ENCODE peak calls at places on chromosomes 3 and 15, in six cellular contexts. F is HCT116, B is HepG2, N is H1, W is K562, P is GM12878. T is an unnamed sample.

GRCh38 chr3:107740992-107741896 is 218.5 kb downstream of the BBX start:
- DNase-seq in B (peak), P (no peak), N (no peak), W (no peak), F (no peak), T (no peak)

GRCh38 chr15:94229591-94230365 is 1.6 kb upstream of the MCTP2 start:
- DNase-seq in P (peak), F (no peak), B (no peak), N (no peak), W (no peak), T (no peak)

GRCh38 chr3:178350763-178351162 is 185.5 kb upstream of the KCNMB2 start:
- DNase-seq in B (no peak), W (no peak), N (no peak), F (no peak), P (no peak), T (no peak)

GRCh38 chr15:67063689-67064606 is 1.5 kb upstream of the SMAD3 start:
- DNase-seq in W (peak), B (peak), F (peak), P (no peak), N (peak), T (no peak)

GRCh38 chr15:78364233-78364632 is 24.1 kb downstream of the CRABP1 start:
- DNase-seq in B (no peak), W (no peak), F (no peak), N (no peak), P (no peak), T (no peak)

GRCh38 chr15:26095710-26096330 is 232.7 kb upstream of the ATP10A start:
- DNase-seq in P (no peak), B (no peak), W (no peak), F (no peak), N (peak), T (no peak)

GRCh38 chr3:55968331-55968730 is 481.2 kb upstream of the WNT5A start:
- DNase-seq in W (no peak), P (no peak), B (no peak), F (no peak), N (no peak), T (no peak)

GRCh38 chr3:11154036-11154952 is at the start of gene HRH1:
- DNase-seq in P (no peak), W (peak), B (no peak), N (no peak), F (no peak), T (no peak)

GRCh38 chr15:29567336-29567735 is 254.9 kb downstream of the TJP1 start:
- DNase-seq in F (no peak), P (no peak), B (no peak), N (no peak), W (no peak), T (no peak)

GRCh38 chr3:72887723-72888545 is at the start of gene GXYLT2:
- DNase-seq in P (no peak), F (no peak), W (peak), B (peak), N (peak), T (no peak)

GRCh38 chr3:173799073-173799830 is 401.7 kb downstream of the NLGN1 start:
- DNase-seq in N (no peak), P (no peak), F (no peak), B (no peak), W (no peak), T (peak)

GRCh38 chr3:94716326-94717018 is 653.6 kb downstream of the NSUN3 start:
- DNase-seq in W (no peak), N (no peak), P (no peak), F (no peak), B (peak), T (no peak)

GRCh38 chr3:14687360-14687759 is 12.4 kb downstream of the C3orf20 start:
- DNase-seq in F (no peak), P (no peak), W (no peak), B (no peak), N (no peak), T (no peak)

GRCh38 chr15:68487087-68487843 is 55.3 kb upstream of the ITGA11 start:
- DNase-seq in B (no peak), N (no peak), W (no peak), P (no peak), F (no peak), T (no peak)

GRCh38 chr3:550481-550880 is 353.9 kb downstream of the CHL1 start:
- DNase-seq in W (no peak), F (no peak), B (no peak), P (no peak), N (no peak), T (no peak)

GRCh38 chr3:119580148-119580760 is 962 bp downstream of the ADPRH start:
- DNase-seq in N (no peak), F (no peak), P (no peak), W (no peak), B (no peak), T (no peak)

GRCh38 chr3:76566211-76566534 is 473.7 kb upstream of the ROBO2 start:
- DNase-seq in N (no peak), B (no peak), W (no peak), P (no peak), F (no peak), T (no peak)

GRCh38 chr15:83436513-83437158 is 10.5 kb upstream of the SH3GL3 start:
- DNase-seq in P (no peak), W (peak), B (peak), F (peak), N (no peak), T (no peak)

GRCh38 chr15:89666858-89667705 is 11.8 kb upstream of the KIF7 start:
- DNase-seq in P (no peak), N (no peak), W (no peak), B (no peak), F (no peak), T (no peak)

GRCh38 chr15:59668571-59668970 is 11.3 kb upstream of the GTF2A2 start:
- DNase-seq in F (no peak), N (no peak), P (no peak), B (no peak), W (no peak), T (no peak)

GRCh38 chr15:101522091-101522490 is 32.6 kb upstream of the PCSK6 start:
- DNase-seq in F (no peak), W (no peak), B (no peak), P (no peak), N (no peak), T (no peak)

GRCh38 chr3:171044828-171045793 is 18.6 kb upstream of the SLC2A2 start:
- DNase-seq in N (no peak), B (peak), W (no peak), F (no peak), P (no peak), T (no peak)

GRCh38 chr15:57018151-57018550 is 99.7 kb downstream of the TCF12 start:
- DNase-seq in F (no peak), B (no peak), P (no peak), W (no peak), N (no peak), T (no peak)

GRCh38 chr3:195768831-195769303 is 42.9 kb downstream of the MUC4 start:
- DNase-seq in B (no peak), W (peak), N (no peak), P (no peak), F (no peak), T (no peak)

GRCh38 chr3:164779816-164780215 is 298.5 kb downstream of the SI start:
- DNase-seq in N (no peak), B (no peak), W (no peak), P (no peak), F (no peak), T (no peak)

GRCh38 chr15:70447927-70448698 is 315.2 kb downstream of the UACA start:
- DNase-seq in P (no peak), N (no peak), W (peak), F (no peak), B (no peak), T (no peak)

GRCh38 chr15:29093696-29094343 is 175.8 kb downstream of the NSMCE3 start:
- DNase-seq in B (no peak), F (no peak), N (no peak), W (no peak), P (no peak), T (no peak)

GRCh38 chr3:97952280-97952679 is 20.0 kb downstream of the RIOX2 start:
- DNase-seq in W (no peak), P (no peak), F (no peak), N (no peak), B (no peak), T (no peak)
- TF ChIP-seq POLR2AphosphoS5 in W (no peak), P (no peak), F (no peak), N (no peak), B (no peak), T (no peak)

GRCh38 chr3:129014793-129015345 is 13.8 kb downstream of the EFCC1 start:
- DNase-seq in W (no peak), P (no peak), B (no peak), F (no peak), N (no peak), T (no peak)
- H3K9ac ChIP-seq in W (peak), P (no peak), B (no peak), F (no peak), N (no peak), T (no peak)

GRCh38 chr3:115784739-115785571 is 161.6 kb downstream of the GAP43 start:
- DNase-seq in W (no peak), B (no peak), N (no peak), P (no peak), F (no peak), T (no peak)
- TF ChIP-seq EZH2 in W (no peak), B (no peak), N (no peak), P (no peak), F (no peak), T (no peak)

GRCh38 chr15:64156652-64157331 is 5.3 kb downstream of the SNX22 start:
- DNase-seq in B (no peak), F (no peak), W (no peak), N (no peak), P (no peak), T (no peak)

GRCh38 chr15:64155802-64156651 is 4.5 kb downstream of the SNX22 start:
- DNase-seq in W (no peak), P (no peak), B (no peak), F (no peak), N (no peak), T (no peak)

GRCh38 chr15:64152507-64153387 is 1.2 kb downstream of the SNX22 start:
- DNase-seq in B (no peak), W (no peak), N (no peak), P (no peak), F (no peak), T (no peak)

GRCh38 chr15:64151727-64152506 is at the start of gene SNX22:
- DNase-seq in P (no peak), N (no peak), F (no peak), W (no peak), B (no peak), T (no peak)

GRCh38 chr15:64153480-64154367 is 2.2 kb downstream of the SNX22 start:
- DNase-seq in P (peak), W (peak), N (peak), F (peak), B (peak), T (peak)
- TF ChIP-seq POLR2AphosphoS5 in P (peak), W (no peak), N (peak), F (peak), B (no peak), T (peak)

DNA sequence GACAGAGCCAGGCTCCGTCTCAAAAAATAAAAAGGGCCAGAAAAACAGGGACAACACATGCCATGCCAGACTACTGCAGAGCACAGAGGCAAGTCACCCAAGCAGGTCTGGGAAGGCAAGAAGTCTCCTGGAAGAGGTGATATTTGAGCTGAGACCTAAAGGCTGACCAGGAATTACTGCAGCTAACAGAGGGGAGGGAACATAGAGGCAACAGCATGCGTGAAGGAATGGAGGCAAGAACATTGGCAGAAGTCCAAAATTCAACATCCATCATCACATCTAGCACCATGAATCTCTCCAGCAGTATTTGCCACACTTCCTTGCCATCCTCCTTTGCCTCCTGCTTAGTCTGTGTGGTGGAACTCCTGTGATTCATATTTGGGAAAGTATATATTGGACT is 916 bp upstream of the TSEN2 start:
- DNase-seq in F (no peak), W (no peak), P (no peak), N (no peak), B (no peak), T (no peak)
- H3K9ac ChIP-seq in F (peak), W (peak), P (no peak), N (no peak), B (peak), T (no peak)

DNA sequence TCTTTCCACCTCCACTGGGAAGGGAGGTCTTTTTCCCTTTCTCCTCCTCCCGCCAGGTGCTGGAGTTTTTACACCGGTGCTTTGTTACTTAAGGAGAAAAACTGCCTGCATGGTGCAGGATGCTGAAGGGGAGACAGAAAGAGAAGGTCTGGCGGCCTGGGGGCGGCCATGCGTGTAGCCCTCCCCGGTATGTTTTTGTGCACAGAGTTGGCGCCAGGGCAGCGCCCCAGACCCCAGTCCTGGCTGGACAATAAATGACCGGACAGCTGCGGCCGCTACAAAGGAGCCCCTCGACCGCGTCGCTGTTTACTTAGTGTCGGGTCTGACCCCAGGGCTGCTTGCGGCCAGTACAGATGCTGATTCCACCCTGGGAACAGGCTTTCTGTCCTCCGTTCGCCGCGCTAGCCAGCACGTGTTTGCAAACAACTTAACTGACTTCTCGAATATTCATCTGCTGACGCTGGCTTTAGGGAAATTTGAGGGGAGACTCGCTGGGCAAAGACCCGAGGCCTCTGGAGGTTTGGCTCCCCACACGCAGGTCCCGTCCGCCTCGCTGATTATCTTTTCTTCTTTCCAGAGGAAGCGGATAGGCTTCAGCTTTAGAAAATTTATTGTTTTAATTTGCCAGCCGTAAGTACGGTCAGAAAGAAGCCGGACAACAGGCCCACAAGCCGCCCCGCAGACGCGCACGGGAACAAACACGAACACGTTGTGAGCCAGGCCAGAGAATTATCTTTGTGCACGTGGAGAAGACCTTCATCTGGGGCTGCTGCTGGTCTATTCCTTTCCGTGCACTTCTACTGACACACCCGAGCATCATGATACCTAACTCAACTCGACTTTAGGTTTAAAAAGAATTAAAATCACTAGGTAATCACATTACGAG is 46.9 kb downstream of the ZIC4 start:
- DNase-seq in P (no peak), W (no peak), F (no peak), B (no peak), N (no peak), T (no peak)
- TF ChIP-seq EZH2 in P (no peak), W (no peak), F (no peak), B (no peak), N (peak), T (no peak)

GRCh38 chr3:188262913-188263683 is 109.1 kb downstream of the LPP start:
- DNase-seq in W (no peak), B (peak), N (no peak), P (no peak), F (no peak), T (no peak)
- TF ChIP-seq POLR2AphosphoS5 in W (no peak), B (no peak), N (no peak), P (no peak), F (no peak), T (no peak)

GRCh38 chr3:47568901-47569300 is 9.8 kb downstream of the CSPG5 start:
- DNase-seq in N (no peak), W (peak), P (no peak), B (no peak), F (no peak), T (no peak)
- H3K9ac ChIP-seq in N (no peak), W (peak), P (no peak), B (no peak), F (no peak), T (no peak)

DNA sequence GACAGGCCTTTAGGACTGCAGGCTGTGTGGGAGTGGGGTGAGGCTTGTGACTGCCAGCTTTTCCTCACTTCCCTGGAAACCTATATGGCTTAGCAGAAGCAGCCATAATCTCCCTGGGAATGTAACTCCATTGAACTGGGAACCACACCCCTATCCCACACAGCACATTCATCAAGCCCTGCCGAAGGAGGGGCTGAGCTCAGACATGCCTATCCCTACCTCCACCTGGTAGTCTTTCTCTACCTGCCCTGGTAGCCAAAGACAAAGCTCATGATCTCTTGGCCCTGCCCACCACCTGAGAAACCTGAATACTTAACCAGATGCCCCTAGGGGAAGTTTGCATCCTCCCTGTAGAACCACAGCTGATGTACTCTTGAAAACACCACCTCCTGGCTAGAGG is 219.8 kb downstream of the UNC13C start:
- DNase-seq in W (no peak), F (no peak), P (no peak), B (no peak), N (no peak), T (no peak)
- TF ChIP-seq EZH2 in W (no peak), F (no peak), P (no peak), B (no peak), N (no peak), T (no peak)

GRCh38 chr3:123783811-123784210 is 100.3 kb downstream of the MYLK start:
- DNase-seq in P (no peak), N (no peak), W (no peak), F (no peak), B (no peak), T (no peak)

GRCh38 chr3:123783050-123783724 is 100.9 kb downstream of the MYLK start:
- DNase-seq in W (no peak), P (no peak), F (no peak), N (no peak), B (peak), T (no peak)

GRCh38 chr3:123781571-123782275 is 102.4 kb downstream of the MYLK start:
- DNase-seq in N (no peak), P (no peak), B (no peak), W (no peak), F (no peak), T (no peak)

GRCh38 chr3:123781138-123781537 is 103.0 kb downstream of the MYLK start:
- DNase-seq in B (no peak), W (no peak), F (no peak), P (no peak), N (no peak), T (no peak)

GRCh38 chr3:123782488-123782887 is 101.6 kb downstream of the MYLK start:
- DNase-seq in N (no peak), W (no peak), P (no peak), F (no peak), B (no peak), T (no peak)
- TF ChIP-seq POLR2AphosphoS5 in N (no peak), W (no peak), P (no peak), F (no peak), B (no peak), T (no peak)

T was measured in SK-N-MC.